ENCODE peak calls at places on chromosomes 2 and 18, in five cellular contexts. H is effector memory CD8-positive, alpha-beta T cell; A is HCEC 1CT; Y is HTR-8/SVneo; I is KBM-7. M is an unnamed sample.

GRCh38 chr2:113892004-113892740 is 2.3 kb downstream of the ACTR3 start:
- DNase-seq in H (no peak), A (no peak), Y (no peak), I (no peak), M (no peak)

GRCh38 chr2:237280235-237280634 is 133.7 kb downstream of the COL6A3 start:
- DNase-seq in H (no peak), A (peak; percentile 98), Y (peak; percentile 76), I (no peak), M (no peak)

GRCh38 chr2:224442092-224442999 is 40.4 kb upstream of the FAM124B start:
- DNase-seq in H (no peak), A (no peak), Y (no peak), I (no peak), M (no peak)

GRCh38 chr18:24009246-24009645 is 5.3 kb upstream of the TTC39C start:
- DNase-seq in H (no peak), A (no peak), Y (no peak), I (no peak), M (no peak)

GRCh38 chr2:219405451-219405850 is 12.7 kb upstream of the DES start:
- DNase-seq in H (no peak), A (no peak), Y (no peak), I (no peak), M (no peak)

GRCh38 chr2:173451137-173451536 is 96.5 kb downstream of the CDCA7 start:
- DNase-seq in H (peak; percentile 2), A (no peak), Y (no peak), I (peak; percentile 47), M (no peak)

GRCh38 chr18:79680891-79681339 is 1.3 kb downstream of the CTDP1 start:
- DNase-seq in H (no peak), A (no peak), Y (no peak), I (no peak), M (no peak)

GRCh38 chr18:55999641-56000040 is 411.6 kb upstream of the TCF4 start:
- DNase-seq in H (no peak), A (no peak), Y (no peak), I (no peak), M (no peak)

GRCh38 chr18:35267161-35267651 is 22.8 kb downstream of the ZSCAN30 start:
- DNase-seq in H (peak; percentile 57), A (no peak), Y (no peak), I (no peak), M (peak; percentile 81)

GRCh38 chr2:238821391-238821790 is 26.5 kb upstream of the TWIST2 start:
- DNase-seq in H (no peak), A (peak; percentile 82), Y (peak; percentile 38), I (no peak), M (no peak)

GRCh38 chr2:214320211-214320610 is 90.6 kb upstream of the VWC2L start:
- DNase-seq in H (no peak), A (no peak), Y (no peak), I (no peak), M (no peak)

GRCh38 chr18:7084766-7085080 is 32.9 kb downstream of the LAMA1 start:
- DNase-seq in H (no peak), A (peak; percentile 72), Y (peak; percentile 21), I (no peak), M (no peak)

GRCh38 chr18:12691021-12691420 is 11.5 kb downstream of the CEP76 start:
- DNase-seq in H (no peak), A (no peak), Y (no peak), I (no peak), M (no peak)

GRCh38 chr18:77133051-77133919 is 702 bp upstream of the MBP start:
- DNase-seq in H (no peak), A (no peak), Y (no peak), I (peak; percentile 48), M (no peak)

GRCh38 chr2:233112261-233113113 is 52.3 kb downstream of the INPP5D start:
- DNase-seq in H (no peak), A (no peak), Y (no peak), I (no peak), M (no peak)

GRCh38 chr2:53098323-53099073 is 669.1 kb upstream of the CHAC2 start:
- DNase-seq in H (no peak), A (no peak), Y (no peak), I (no peak), M (no peak)

GRCh38 chr2:3785220-3785889 is 82.0 kb downstream of the DCDC2C start:
- DNase-seq in H (no peak), A (no peak), Y (no peak), I (no peak), M (no peak)

GRCh38 chr2:16537347-16537746 is 128.3 kb downstream of the CYRIA start:
- DNase-seq in H (no peak), A (no peak), Y (no peak), I (no peak), M (no peak)

GRCh38 chr2:68172990-68173715 is 15.5 kb downstream of the PNO1 start:
- DNase-seq in H (no peak), A (no peak), Y (no peak), I (peak; percentile 94), M (no peak)

GRCh38 chr2:152646775-152647174 is 70.5 kb downstream of the PRPF40A start:
- DNase-seq in H (no peak), A (peak; percentile 91), Y (peak; percentile 75), I (no peak), M (no peak)

GRCh38 chr2:55720417-55720816 is 26.8 kb upstream of the PNPT1 start:
- DNase-seq in H (no peak), A (no peak), Y (no peak), I (no peak), M (no peak)

M was measured in dorsolateral prefrontal cortex.